ENCODE peak calls at places on chromosome 13, in ten cellular contexts. One of them, this sample, is unnamed.

GRCh38 chr13:27942972-27943371 is 23.2 kb downstream of the PDX1 start:
- DNase-seq in tibial artery: no peak
- DNase-seq in ascending aorta: no peak
- DNase-seq in cardiac fibroblast: no peak
- DNase-seq in fibroblast of mammary gland: no peak
- DNase-seq in AG09309: no peak
- DNase-seq in uterus: no peak
- DNase-seq in tibial nerve: no peak
- DNase-seq in psoas muscle: no peak
- DNase-seq in IMR-90: no peak
- DNase-seq in this sample: no peak

GRCh38 chr13:81171065-81171647 is 830.2 kb upstream of the SPRY2 start:
- DNase-seq in tibial artery: no peak
- DNase-seq in ascending aorta: no peak
- DNase-seq in cardiac fibroblast: peak
- DNase-seq in fibroblast of mammary gland: peak
- DNase-seq in AG09309: no peak
- DNase-seq in uterus: no peak
- DNase-seq in tibial nerve: no peak
- DNase-seq in psoas muscle: no peak
- DNase-seq in IMR-90: no peak
- DNase-seq in this sample: peak

GRCh38 chr13:60379837-60380236 is 17.2 kb upstream of the TDRD3 start:
- DNase-seq in tibial artery: no peak
- DNase-seq in ascending aorta: no peak
- DNase-seq in cardiac fibroblast: no peak
- DNase-seq in fibroblast of mammary gland: no peak
- DNase-seq in AG09309: no peak
- DNase-seq in uterus: no peak
- DNase-seq in tibial nerve: no peak
- DNase-seq in psoas muscle: no peak
- DNase-seq in IMR-90: no peak
- DNase-seq in this sample: no peak

GRCh38 chr13:44211286-44211685 is 162.3 kb upstream of the SERP2 start:
- DNase-seq in tibial artery: no peak
- DNase-seq in ascending aorta: no peak
- DNase-seq in cardiac fibroblast: no peak
- DNase-seq in fibroblast of mammary gland: no peak
- DNase-seq in AG09309: no peak
- DNase-seq in uterus: no peak
- DNase-seq in tibial nerve: no peak
- DNase-seq in psoas muscle: no peak
- DNase-seq in IMR-90: no peak
- DNase-seq in this sample: peak

GRCh38 chr13:55230570-55230908 is 1910.2 kb upstream of the PRR20A start:
- DNase-seq in tibial artery: no peak
- DNase-seq in ascending aorta: no peak
- DNase-seq in cardiac fibroblast: no peak
- DNase-seq in fibroblast of mammary gland: no peak
- DNase-seq in AG09309: no peak
- DNase-seq in uterus: no peak
- DNase-seq in tibial nerve: no peak
- DNase-seq in psoas muscle: no peak
- DNase-seq in IMR-90: no peak
- DNase-seq in this sample: no peak

GRCh38 chr13:75486146-75486545 is 4.2 kb upstream of the TBC1D4 start:
- DNase-seq in tibial artery: no peak
- DNase-seq in ascending aorta: no peak
- DNase-seq in cardiac fibroblast: no peak
- DNase-seq in fibroblast of mammary gland: no peak
- DNase-seq in AG09309: no peak
- DNase-seq in uterus: no peak
- DNase-seq in tibial nerve: no peak
- DNase-seq in psoas muscle: no peak
- DNase-seq in IMR-90: no peak
- DNase-seq in this sample: no peak

GRCh38 chr13:39036212-39036611 is 1.7 kb downstream of the PROSER1 start:
- DNase-seq in tibial artery: no peak
- DNase-seq in ascending aorta: no peak
- DNase-seq in cardiac fibroblast: peak
- DNase-seq in fibroblast of mammary gland: no peak
- DNase-seq in AG09309: no peak
- DNase-seq in uterus: no peak
- DNase-seq in tibial nerve: no peak
- DNase-seq in psoas muscle: no peak
- DNase-seq in IMR-90: peak
- DNase-seq in this sample: peak

GRCh38 chr13:74871671-74872070 is 610.3 kb downstream of the TBC1D4 start:
- DNase-seq in tibial artery: no peak
- DNase-seq in ascending aorta: no peak
- DNase-seq in cardiac fibroblast: no peak
- DNase-seq in fibroblast of mammary gland: no peak
- DNase-seq in AG09309: peak
- DNase-seq in uterus: no peak
- DNase-seq in tibial nerve: no peak
- DNase-seq in psoas muscle: no peak
- DNase-seq in IMR-90: no peak
- DNase-seq in this sample: no peak

GRCh38 chr13:95100525-95101121 is 200.6 kb downstream of the ABCC4 start:
- DNase-seq in tibial artery: no peak
- DNase-seq in ascending aorta: no peak
- DNase-seq in cardiac fibroblast: peak
- DNase-seq in fibroblast of mammary gland: peak
- DNase-seq in AG09309: peak
- DNase-seq in uterus: no peak
- DNase-seq in tibial nerve: no peak
- DNase-seq in psoas muscle: no peak
- DNase-seq in IMR-90: peak
- DNase-seq in this sample: peak

GRCh38 chr13:37001921-37002250 is 1.3 kb downstream of the EXOSC8 start:
- DNase-seq in tibial artery: no peak
- DNase-seq in ascending aorta: no peak
- DNase-seq in cardiac fibroblast: no peak
- DNase-seq in fibroblast of mammary gland: no peak
- DNase-seq in AG09309: no peak
- DNase-seq in uterus: no peak
- DNase-seq in tibial nerve: no peak
- DNase-seq in psoas muscle: no peak
- DNase-seq in IMR-90: no peak
- DNase-seq in this sample: no peak
- H3K4me3 ChIP-seq in tibial artery: peak
- H3K4me3 ChIP-seq in ascending aorta: no peak
- H3K4me3 ChIP-seq in cardiac fibroblast: no peak
- H3K4me3 ChIP-seq in fibroblast of mammary gland: peak
- H3K4me3 ChIP-seq in AG09309: peak
- H3K4me3 ChIP-seq in uterus: no peak
- H3K4me3 ChIP-seq in tibial nerve: no peak
- H3K4me3 ChIP-seq in psoas muscle: peak
- H3K4me3 ChIP-seq in IMR-90: no peak
- H3K4me3 ChIP-seq in this sample: peak

DNA sequence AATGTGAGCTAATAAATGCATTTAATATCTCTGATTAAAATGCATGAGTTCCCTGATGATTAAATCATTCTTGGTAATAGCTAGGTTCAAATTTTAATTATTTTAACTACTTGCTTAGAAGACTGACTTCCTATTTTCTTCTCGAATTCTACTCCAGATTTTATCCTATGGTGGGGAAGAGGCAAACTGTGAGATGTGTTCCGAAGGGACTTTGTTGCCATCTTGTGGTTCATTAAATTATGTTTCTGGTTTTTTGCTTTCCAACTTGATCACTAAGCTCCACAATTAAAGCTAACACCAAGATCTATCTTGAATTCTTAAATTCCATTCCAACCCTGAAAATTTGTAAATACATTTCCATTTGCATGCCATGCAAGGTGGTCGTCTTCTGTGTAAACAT is 538.4 kb upstream of the PCDH20 start:
- DNase-seq in tibial artery: no peak
- DNase-seq in ascending aorta: no peak
- DNase-seq in cardiac fibroblast: peak
- DNase-seq in fibroblast of mammary gland: peak
- DNase-seq in AG09309: no peak
- DNase-seq in uterus: no peak
- DNase-seq in tibial nerve: no peak
- DNase-seq in psoas muscle: no peak
- DNase-seq in IMR-90: peak
- DNase-seq in this sample: no peak
- TF ChIP-seq CTCF in tibial artery: no peak
- TF ChIP-seq CTCF in ascending aorta: peak
- TF ChIP-seq CTCF in cardiac fibroblast: no peak
- TF ChIP-seq CTCF in fibroblast of mammary gland: peak
- TF ChIP-seq CTCF in AG09309: no peak
- TF ChIP-seq CTCF in uterus: no peak
- TF ChIP-seq CTCF in tibial nerve: no peak
- TF ChIP-seq CTCF in psoas muscle: no peak
- TF ChIP-seq CTCF in IMR-90: no peak
- TF ChIP-seq CTCF in this sample: no peak

DNA sequence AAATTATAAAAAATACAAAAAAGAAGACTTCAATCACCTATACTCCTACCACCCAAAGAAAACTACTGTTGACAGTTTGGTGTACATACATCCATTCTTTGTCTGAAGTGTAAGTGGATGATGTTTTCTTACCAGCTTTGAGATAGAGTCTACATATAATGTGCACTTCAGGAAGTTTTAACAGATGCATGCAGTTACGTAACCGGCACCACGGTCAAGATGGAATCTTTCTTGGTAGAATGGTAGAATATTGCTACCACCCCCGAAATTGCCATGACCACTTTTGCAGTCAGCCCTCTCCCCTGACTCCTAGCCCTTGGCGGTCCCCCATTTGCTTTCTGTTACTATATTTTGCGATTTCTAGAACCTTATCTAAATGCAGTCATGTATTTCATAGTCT is 1.4 kb downstream of the CUL4A start:
- DNase-seq in tibial artery: no peak
- DNase-seq in ascending aorta: peak
- DNase-seq in cardiac fibroblast: no peak
- DNase-seq in fibroblast of mammary gland: no peak
- DNase-seq in AG09309: no peak
- DNase-seq in uterus: no peak
- DNase-seq in tibial nerve: no peak
- DNase-seq in psoas muscle: no peak
- DNase-seq in IMR-90: no peak
- DNase-seq in this sample: no peak
- H3K4me3 ChIP-seq in tibial artery: peak
- H3K4me3 ChIP-seq in ascending aorta: peak
- H3K4me3 ChIP-seq in cardiac fibroblast: no peak
- H3K4me3 ChIP-seq in fibroblast of mammary gland: peak
- H3K4me3 ChIP-seq in AG09309: peak
- H3K4me3 ChIP-seq in uterus: no peak
- H3K4me3 ChIP-seq in tibial nerve: peak
- H3K4me3 ChIP-seq in psoas muscle: peak
- H3K4me3 ChIP-seq in IMR-90: peak
- H3K4me3 ChIP-seq in this sample: peak

GRCh38 chr13:31056650-31057275 is 104.9 kb downstream of the HSPH1 start:
- DNase-seq in tibial artery: no peak
- DNase-seq in ascending aorta: no peak
- DNase-seq in cardiac fibroblast: peak
- DNase-seq in fibroblast of mammary gland: peak
- DNase-seq in AG09309: no peak
- DNase-seq in uterus: no peak
- DNase-seq in tibial nerve: no peak
- DNase-seq in psoas muscle: no peak
- DNase-seq in IMR-90: peak
- DNase-seq in this sample: peak
- TF ChIP-seq CTCF in tibial artery: no peak
- TF ChIP-seq CTCF in ascending aorta: no peak
- TF ChIP-seq CTCF in cardiac fibroblast: peak
- TF ChIP-seq CTCF in fibroblast of mammary gland: peak
- TF ChIP-seq CTCF in AG09309: peak
- TF ChIP-seq CTCF in uterus: no peak
- TF ChIP-seq CTCF in tibial nerve: no peak
- TF ChIP-seq CTCF in psoas muscle: no peak
- TF ChIP-seq CTCF in IMR-90: peak
- TF ChIP-seq CTCF in this sample: peak

DNA sequence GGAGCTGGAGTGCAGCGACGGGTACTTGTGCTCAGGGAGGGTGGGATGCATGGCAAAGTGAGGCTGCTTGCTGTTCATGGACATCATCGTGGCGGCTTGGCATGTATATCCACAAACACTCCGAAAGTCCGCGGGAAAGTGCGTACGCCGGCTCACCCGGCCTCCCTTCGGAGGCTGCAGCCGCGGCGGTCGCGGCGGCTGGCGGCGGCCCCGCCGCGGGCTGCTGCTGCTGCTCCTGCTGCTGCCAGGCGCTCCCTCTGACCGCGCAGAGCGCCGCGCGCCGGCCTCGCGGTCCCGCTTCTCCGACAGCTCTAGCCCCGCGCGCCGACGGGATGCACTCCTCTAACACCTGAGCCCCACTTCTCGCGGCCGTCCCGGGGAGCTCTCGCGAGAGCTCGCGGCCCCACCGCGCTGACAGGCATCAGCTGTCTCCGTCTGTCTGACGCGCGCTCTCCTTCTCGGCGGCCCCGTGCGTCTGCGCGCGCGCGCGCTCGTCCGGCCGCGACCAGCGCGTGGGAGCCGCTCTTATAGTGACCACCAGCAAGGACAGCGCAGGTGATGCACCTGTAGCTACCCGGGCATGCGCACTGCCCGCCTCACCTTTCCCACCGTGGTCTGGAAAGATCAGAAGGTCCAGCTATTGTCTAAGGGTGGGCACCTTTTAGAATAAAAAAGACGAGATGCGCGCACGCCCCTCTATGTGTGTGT is at the start of gene POU4F1:
- DNase-seq in tibial artery: no peak
- DNase-seq in ascending aorta: no peak
- DNase-seq in cardiac fibroblast: no peak
- DNase-seq in fibroblast of mammary gland: peak
- DNase-seq in AG09309: no peak
- DNase-seq in uterus: no peak
- DNase-seq in tibial nerve: no peak
- DNase-seq in psoas muscle: peak
- DNase-seq in IMR-90: peak
- DNase-seq in this sample: no peak
- H3K4me3 ChIP-seq in tibial artery: peak
- H3K4me3 ChIP-seq in ascending aorta: peak
- H3K4me3 ChIP-seq in cardiac fibroblast: no peak
- H3K4me3 ChIP-seq in fibroblast of mammary gland: no peak
- H3K4me3 ChIP-seq in AG09309: no peak
- H3K4me3 ChIP-seq in uterus: peak
- H3K4me3 ChIP-seq in tibial nerve: peak
- H3K4me3 ChIP-seq in psoas muscle: peak
- H3K4me3 ChIP-seq in IMR-90: peak
- H3K4me3 ChIP-seq in this sample: no peak

GRCh38 chr13:109747524-109747923 is 38.9 kb downstream of the IRS2 start:
- DNase-seq in tibial artery: no peak
- DNase-seq in ascending aorta: no peak
- DNase-seq in cardiac fibroblast: no peak
- DNase-seq in fibroblast of mammary gland: no peak
- DNase-seq in AG09309: no peak
- DNase-seq in uterus: no peak
- DNase-seq in tibial nerve: no peak
- DNase-seq in psoas muscle: no peak
- DNase-seq in IMR-90: no peak
- DNase-seq in this sample: no peak
- TF ChIP-seq CTCF in tibial artery: no peak
- TF ChIP-seq CTCF in ascending aorta: no peak
- TF ChIP-seq CTCF in cardiac fibroblast: no peak
- TF ChIP-seq CTCF in fibroblast of mammary gland: peak
- TF ChIP-seq CTCF in AG09309: peak
- TF ChIP-seq CTCF in uterus: no peak
- TF ChIP-seq CTCF in tibial nerve: no peak
- TF ChIP-seq CTCF in psoas muscle: no peak
- TF ChIP-seq CTCF in IMR-90: peak
- TF ChIP-seq CTCF in this sample: no peak

GRCh38 chr13:96421314-96421713 is 331.4 kb downstream of the HS6ST3 start:
- DNase-seq in tibial artery: no peak
- DNase-seq in ascending aorta: no peak
- DNase-seq in cardiac fibroblast: no peak
- DNase-seq in fibroblast of mammary gland: no peak
- DNase-seq in AG09309: no peak
- DNase-seq in uterus: no peak
- DNase-seq in tibial nerve: no peak
- DNase-seq in psoas muscle: no peak
- DNase-seq in IMR-90: no peak
- DNase-seq in this sample: no peak
- H3K4me3 ChIP-seq in tibial artery: no peak
- H3K4me3 ChIP-seq in ascending aorta: no peak
- H3K4me3 ChIP-seq in cardiac fibroblast: no peak
- H3K4me3 ChIP-seq in fibroblast of mammary gland: no peak
- H3K4me3 ChIP-seq in AG09309: no peak
- H3K4me3 ChIP-seq in uterus: no peak
- H3K4me3 ChIP-seq in tibial nerve: no peak
- H3K4me3 ChIP-seq in psoas muscle: no peak
- H3K4me3 ChIP-seq in IMR-90: no peak
- H3K4me3 ChIP-seq in this sample: no peak

This sample was measured in fibroblast of the aortic adventitia.